ENCODE peak calls at places on chromosome 16, in four cellular contexts. P is CD4-positive, CD25-positive, alpha-beta regulatory T cell; C is NCI-H187 treated with DMSO at 0.1 percent for 48 hours; G is AG09319. E is an unnamed sample.
A peak's percentile ranks its signal among the peaks of the same experiment; 100 is the strongest.

GRCh38 chr16:84827897-84828296 is 8.1 kb downstream of the CRISPLD2 start:
- DNase-seq in C (no peak), P (no peak), G (no peak), E (no peak)

GRCh38 chr16:14335297-14335696 is 264.2 kb downstream of the MRTFB start:
- DNase-seq in G (no peak), P (no peak), C (no peak), E (no peak)

GRCh38 chr16:11160676-11161115 is 95.3 kb downstream of the SOCS1 start:
- DNase-seq in G (no peak), C (no peak), P (no peak), E (no peak)

GRCh38 chr16:667113-667779 is 686 bp upstream of the RHOT2 start:
- DNase-seq in C (no peak), G (no peak), P (no peak), E (no peak)

GRCh38 chr16:4647661-4647965 is 23.0 kb downstream of the MGRN1 start:
- DNase-seq in G (no peak), C (no peak), P (no peak), E (no peak)

GRCh38 chr16:54931757-54932660 is 1.3 kb downstream of the IRX5 start:
- DNase-seq in P (no peak), G (no peak), C (no peak), E (peak; percentile 73)

GRCh38 chr16:66070140-66070887 is 296.2 kb upstream of the CDH5 start:
- DNase-seq in G (peak; percentile 55), C (no peak), P (no peak), E (peak; percentile 85)

GRCh38 chr16:78768723-78769122 is 669.3 kb downstream of the WWOX start:
- DNase-seq in G (no peak), C (no peak), P (peak; percentile 4), E (no peak)

GRCh38 chr16:56369202-56369601 is 56.1 kb downstream of the AMFR start:
- DNase-seq in G (no peak), C (no peak), P (no peak), E (no peak)

GRCh38 chr16:74710401-74710800 is 9.7 kb upstream of the MLKL start:
- DNase-seq in P (no peak), C (no peak), G (no peak), E (no peak)

GRCh38 chr16:79326549-79326948 is 274.0 kb downstream of the MAF start:
- DNase-seq in G (no peak), C (no peak), P (no peak), E (no peak)

GRCh38 chr16:53080345-53081031 is 25.7 kb downstream of the CHD9 start:
- DNase-seq in G (peak; percentile 74), C (no peak), P (no peak), E (peak; percentile 74)

GRCh38 chr16:57863434-57864160 is 61.3 kb upstream of the KIFC3 start:
- DNase-seq in P (no peak), G (peak; percentile 45), C (no peak), E (peak; percentile 76)

GRCh38 chr16:30394603-30395154 is 541 bp upstream of the ZNF48 start:
- DNase-seq in P (no peak), C (no peak), G (no peak), E (no peak)

GRCh38 chr16:72425571-72426341 is 253.8 kb upstream of the PMFBP1 start:
- DNase-seq in C (no peak), P (no peak), G (no peak), E (no peak)

GRCh38 chr16:82657239-82657638 is 30.5 kb downstream of the CDH13 start:
- DNase-seq in C (no peak), P (no peak), G (peak; percentile 60), E (no peak)

GRCh38 chr16:3106205-3106928 is 6.0 kb upstream of the ZNF205 start:
- DNase-seq in P (peak; percentile 88), C (peak; percentile 64), G (peak; percentile 68), E (peak; percentile 97)

E was measured in kidney.